ENCODE peak calls at places on chromosome 7, in seven cellular contexts. L is body of pancreas, J is heart left ventricle, X is uterus, Y is GM12891, O is endothelial cell of umbilical vein, P is HCT116. F is an unnamed sample.

GRCh38 chr7:148699772-148700629 is 1.3 kb downstream of the CUL1 start:
- DNase-seq in P (no peak), L (no peak), X (peak), Y (no peak), J (no peak), O (peak), F (no peak)

GRCh38 chr7:93279541-93279940 is 47.4 kb downstream of the VPS50 start:
- DNase-seq in J (no peak), P (no peak), X (no peak), L (no peak), Y (no peak), O (peak), F (no peak)

GRCh38 chr7:64873517-64873916 is 29.6 kb upstream of the ZNF273 start:
- DNase-seq in L (no peak), X (no peak), J (no peak), P (no peak), O (no peak), Y (no peak), F (no peak)

GRCh38 chr7:150800576-150801241 is at the start of gene TMEM176A:
- DNase-seq in J (no peak), X (no peak), Y (no peak), O (no peak), L (peak), P (no peak), F (no peak)

GRCh38 chr7:87391020-87391701 is 45.7 kb downstream of the CROT start:
- DNase-seq in X (no peak), O (no peak), P (no peak), J (no peak), L (no peak), Y (no peak), F (no peak)

GRCh38 chr7:47992446-47992845 is 13.0 kb upstream of the HUS1 start:
- DNase-seq in Y (no peak), O (no peak), J (no peak), P (no peak), X (no peak), L (no peak), F (no peak)

GRCh38 chr7:22601028-22601795 is 101.2 kb upstream of the STEAP1B start:
- DNase-seq in X (no peak), L (no peak), O (peak), J (no peak), Y (no peak), P (no peak), F (no peak)

GRCh38 chr7:33143996-33144718 is 14.8 kb downstream of the BBS9 start:
- DNase-seq in X (no peak), J (no peak), Y (no peak), P (no peak), O (no peak), L (no peak), F (peak)

GRCh38 chr7:106425017-106425719 is 140.4 kb upstream of the NAMPT start:
- DNase-seq in P (no peak), J (no peak), L (peak), Y (peak), O (peak), X (peak), F (peak)

GRCh38 chr7:86653919-86654659 is 10.4 kb downstream of the GRM3 start:
- DNase-seq in L (peak), X (no peak), Y (no peak), P (no peak), O (no peak), J (no peak), F (no peak)

GRCh38 chr7:142498364-142498763 is 240.5 kb upstream of the PRSS58 start:
- DNase-seq in Y (no peak), L (no peak), X (no peak), P (no peak), O (no peak), J (no peak), F (no peak)

GRCh38 chr7:127486654-127487053 is 94.1 kb upstream of the ZNF800 start:
- DNase-seq in Y (no peak), P (no peak), O (no peak), X (no peak), J (no peak), L (no peak), F (no peak)

GRCh38 chr7:42763137-42763551 is 148.7 kb downstream of the C7orf25 start:
- DNase-seq in P (no peak), J (no peak), X (no peak), O (no peak), L (no peak), Y (no peak), F (no peak)

GRCh38 chr7:153382591-153383225 is 623.2 kb downstream of the ACTR3B start:
- DNase-seq in J (no peak), X (peak), P (no peak), L (no peak), Y (no peak), O (no peak), F (no peak)

GRCh38 chr7:926061-927030 is 28.1 kb downstream of the ADAP1 start:
- DNase-seq in O (no peak), X (no peak), L (peak), Y (no peak), P (no peak), J (peak), F (no peak)

GRCh38 chr7:72751978-72752377 is 76.0 kb downstream of the TYW1B start:
- DNase-seq in J (no peak), O (peak), Y (no peak), X (no peak), L (no peak), P (no peak), F (no peak)

DNA sequence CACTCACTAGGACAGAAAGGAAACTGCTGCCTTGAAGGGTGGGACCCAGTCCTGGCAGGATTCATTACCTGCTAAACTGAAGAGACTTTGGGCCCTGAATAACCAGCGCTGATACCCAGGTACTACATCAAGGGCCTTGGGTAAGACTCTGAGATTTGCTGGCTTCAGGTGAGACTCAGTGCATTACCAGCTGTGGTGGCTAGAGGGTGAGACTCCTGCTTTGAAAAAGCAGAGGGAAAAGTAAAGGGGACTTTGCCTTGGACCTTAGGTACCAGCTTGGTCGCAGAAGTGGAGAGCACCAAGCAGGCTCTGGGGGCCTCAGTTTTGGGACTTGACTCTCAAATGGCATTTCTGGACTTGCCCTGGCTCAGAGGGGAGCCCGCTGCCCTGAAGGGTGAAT is 673.3 kb downstream of the NXPH1 start:
- DNase-seq in J (no peak), L (no peak), P (no peak), O (no peak), Y (no peak), X (no peak), F (no peak)
- TF ChIP-seq POLR2A in J (no peak), L (no peak), P (no peak), O (no peak), Y (no peak), X (no peak), F (no peak)

DNA sequence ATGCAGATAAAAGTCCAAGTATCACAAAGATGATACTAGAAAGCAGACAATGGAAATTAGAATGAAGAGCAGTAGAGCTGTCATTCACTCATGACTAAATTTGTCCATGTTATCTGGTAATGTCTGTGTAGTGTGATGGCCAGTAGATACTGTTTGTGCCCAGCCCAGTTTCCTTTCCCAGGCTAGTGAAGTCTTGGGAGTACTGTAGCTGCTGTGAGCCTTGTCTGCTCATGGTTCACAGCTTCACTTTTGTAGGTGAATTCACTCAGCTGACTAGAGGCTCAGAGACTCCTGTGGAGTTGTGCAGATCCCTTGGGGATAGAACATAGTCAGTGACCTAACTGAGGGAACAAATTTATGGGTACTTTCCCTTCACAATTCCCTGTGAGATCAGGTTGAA is 572.5 kb downstream of the ARL4A start:
- DNase-seq in P (no peak), L (no peak), J (no peak), O (no peak), X (no peak), Y (no peak), F (no peak)
- TF ChIP-seq POLR2A in P (no peak), L (no peak), J (no peak), O (no peak), X (no peak), Y (no peak), F (no peak)

GRCh38 chr7:101200862-101201599 is at the start of gene MOGAT3:
- DNase-seq in Y (no peak), L (no peak), X (no peak), P (no peak), J (no peak), O (no peak), F (no peak)
- TF ChIP-seq POLR2A in Y (no peak), L (no peak), X (no peak), P (no peak), J (no peak), O (no peak), F (no peak)

GRCh38 chr7:156892086-156892800 is 740 bp downstream of the LMBR1 start:
- DNase-seq in O (peak), X (peak), L (peak), J (peak), Y (peak), P (no peak), F (no peak)
- TF ChIP-seq POLR2A in O (no peak), X (no peak), L (no peak), J (no peak), Y (no peak), P (no peak), F (no peak)

GRCh38 chr7:36151921-36152755 is 916 bp upstream of the EEPD1 start:
- DNase-seq in L (peak), J (no peak), O (peak), P (no peak), X (no peak), Y (no peak), F (no peak)
- TF ChIP-seq POLR2A in L (no peak), J (no peak), O (no peak), P (no peak), X (peak), Y (no peak), F (peak)

DNA sequence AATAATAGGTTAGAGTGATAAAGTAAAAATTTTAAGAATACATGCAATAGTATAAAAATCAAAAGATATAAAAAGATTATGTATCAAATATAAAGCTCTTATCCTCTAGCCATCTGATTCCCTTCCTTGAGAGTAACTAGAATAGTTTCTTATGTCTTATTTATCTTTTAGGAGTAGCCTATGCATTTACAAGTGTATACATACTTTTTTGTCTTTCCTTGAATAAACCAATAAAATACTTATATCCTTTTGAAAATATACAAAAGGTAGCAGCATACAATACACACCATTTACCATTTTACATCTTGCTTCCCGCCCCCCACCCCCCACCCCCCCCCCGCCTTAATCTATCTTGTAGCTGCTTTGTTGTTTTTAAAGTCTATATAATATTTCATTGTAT is 31.4 kb downstream of the AHCYL2 start:
- DNase-seq in Y (no peak), O (no peak), P (no peak), J (no peak), L (no peak), X (no peak), F (no peak)
- TF ChIP-seq POLR2A in Y (no peak), O (no peak), P (no peak), J (no peak), L (no peak), X (no peak), F (no peak)

DNA sequence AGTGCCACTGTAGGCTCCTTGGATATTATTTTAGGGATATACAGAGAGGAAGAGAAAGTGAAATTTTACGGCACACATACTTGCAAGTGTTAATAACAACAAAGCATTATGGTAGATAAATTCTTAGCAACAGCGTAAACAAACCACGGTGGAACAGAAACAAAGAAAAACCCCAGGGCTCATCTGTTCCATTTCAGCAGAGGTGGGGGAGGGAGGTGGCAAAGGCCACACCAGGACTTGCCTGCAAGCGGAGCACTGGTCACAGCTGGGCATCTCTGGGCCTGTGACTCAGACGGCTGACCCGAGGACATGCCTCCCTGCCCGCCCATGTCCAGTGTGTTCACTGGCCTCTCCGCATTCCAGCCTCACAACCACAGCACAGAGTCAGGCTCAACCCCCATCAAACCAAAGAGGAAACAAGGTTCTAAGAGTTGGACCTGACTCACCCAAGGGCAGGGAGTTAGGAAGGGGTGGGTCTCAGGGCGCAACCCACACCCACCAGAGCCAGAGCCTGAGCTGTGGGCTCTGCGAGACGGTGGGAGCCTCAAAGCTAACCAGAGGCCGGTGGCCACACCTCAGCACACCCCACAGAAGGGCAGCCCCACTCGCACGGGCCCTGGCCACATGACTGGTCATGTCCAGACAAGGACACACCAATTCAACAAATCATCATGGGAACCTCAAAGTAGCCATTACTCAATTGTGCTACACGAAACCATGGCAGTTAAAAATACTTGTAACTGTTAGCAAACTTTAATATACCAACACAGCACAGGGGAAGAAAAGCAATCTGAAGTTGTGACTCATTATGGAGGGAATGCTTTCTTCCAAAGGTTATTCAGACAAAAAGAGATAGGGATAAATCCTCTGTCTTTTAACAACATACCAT is 10.7 kb downstream of the ESYT2 start:
- DNase-seq in O (peak), P (peak), L (peak), X (peak), J (peak), Y (peak), F (peak)
- TF ChIP-seq POLR2A in O (peak), P (no peak), L (no peak), X (no peak), J (no peak), Y (peak), F (no peak)